ENCODE peak calls at places on chromosome 7, in four cellular contexts. K, B, M and N are unnamed samples.

GRCh38 chr7:28575241-28575643 is 162.9 kb downstream of the CREB5 start:
- DNase-seq in B (peak; percentile 22), K (no peak), M (peak; percentile 12), N (no peak)

GRCh38 chr7:23713285-23714235 is 3.5 kb downstream of the STK31 start:
- DNase-seq in K (no peak), B (peak; percentile 90), M (peak; percentile 41), N (no peak)

GRCh38 chr7:126720232-126720631 is 532.5 kb downstream of the GRM8 start:
- DNase-seq in K (no peak), M (no peak), B (no peak), N (no peak)

GRCh38 chr7:79854621-79855020 is 280.0 kb upstream of the GNAI1 start:
- DNase-seq in M (no peak), K (no peak), B (no peak), N (no peak)

GRCh38 chr7:25752967-25753791 is 398.8 kb upstream of the NFE2L3 start:
- DNase-seq in K (peak; percentile 71), M (no peak), B (no peak), N (no peak)

GRCh38 chr7:151251926-151252835 is 3.7 kb upstream of the SMARCD3 start:
- DNase-seq in K (peak; percentile 72), B (peak; percentile 69), M (peak; percentile 82), N (no peak)

GRCh38 chr7:50962962-50963374 is 180.3 kb upstream of the GRB10 start:
- DNase-seq in M (peak; percentile 57), K (peak; percentile 51), B (no peak), N (no peak)

GRCh38 chr7:149267733-149268132 is 5.7 kb downstream of the ZNF783 start:
- DNase-seq in M (no peak), K (no peak), B (no peak), N (no peak)

GRCh38 chr7:25672476-25672875 is 444.2 kb upstream of the NPVF start:
- DNase-seq in M (no peak), B (no peak), K (no peak), N (no peak)

GRCh38 chr7:29084832-29085231 is 61.5 kb downstream of the CPVL start:
- DNase-seq in K (no peak), M (no peak), B (no peak), N (no peak)

GRCh38 chr7:113367187-113367586 is 248.8 kb upstream of the SMIM30 start:
- DNase-seq in B (peak; percentile 2), M (no peak), K (no peak), N (no peak)

GRCh38 chr7:102024769-102025391 is 207.5 kb downstream of the CUX1 start:
- DNase-seq in B (no peak), K (peak; percentile 26), M (no peak), N (no peak)

GRCh38 chr7:146902728-146903127 is 786.1 kb downstream of the CNTNAP2 start:
- DNase-seq in M (no peak), K (no peak), B (no peak), N (no peak)

GRCh38 chr7:117872565-117873055 is 631 bp downstream of the CTTNBP2 start:
- DNase-seq in K (peak; percentile 44), M (peak; percentile 45), B (no peak), N (no peak)

GRCh38 chr7:92061154-92061553 is 73.1 kb downstream of the CYP51A1 start:
- DNase-seq in M (no peak), K (no peak), B (no peak), N (no peak)

GRCh38 chr7:98372993-98373392 is 27.9 kb downstream of the BAIAP2L1 start:
- DNase-seq in B (peak; percentile 81), K (no peak), M (peak; percentile 60), N (no peak)

GRCh38 chr7:91835191-91836064 is 45.1 kb downstream of the MTERF1 start:
- DNase-seq in B (no peak), M (no peak), K (no peak), N (no peak)

DNA sequence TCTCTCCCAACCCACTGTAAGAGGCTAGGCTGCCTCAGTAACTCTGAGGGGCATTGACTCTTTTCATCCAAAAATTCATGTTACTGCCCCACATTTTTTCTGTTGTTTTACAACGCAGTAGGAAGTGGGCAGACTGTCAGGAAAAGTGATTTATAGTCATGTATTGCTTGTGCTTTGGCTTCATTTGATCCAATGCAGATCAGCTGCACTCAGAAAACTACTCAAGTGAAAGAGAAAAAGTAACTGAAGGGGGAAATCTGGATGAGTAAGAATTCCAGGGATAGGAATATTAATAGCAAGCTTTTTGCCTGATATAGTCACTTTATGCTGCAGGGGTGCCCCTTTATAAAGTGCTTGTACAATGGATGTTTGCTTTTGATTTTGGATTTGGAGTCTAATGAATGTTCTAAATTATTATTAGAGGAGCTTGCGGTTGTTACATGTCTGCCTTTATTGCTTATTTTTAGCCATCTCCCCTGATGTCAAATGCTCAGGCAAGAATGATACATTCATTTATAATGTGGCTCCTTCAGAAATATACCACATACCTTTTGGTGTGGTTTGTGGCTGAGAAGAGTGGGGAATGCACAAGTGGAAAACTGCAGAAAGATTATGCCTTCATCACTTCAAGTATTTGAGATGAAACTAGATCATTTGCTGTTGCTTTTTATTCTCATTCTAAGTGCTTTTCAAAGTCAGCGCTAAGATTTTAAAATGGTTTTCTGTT is 86.1 kb downstream of the EGFR start:
- DNase-seq in M (peak; percentile 58), B (no peak), K (no peak), N (no peak)
- H3K4me1 ChIP-seq in M (peaks cover 38% of the 10 kb centered on the region), B (peaks cover 38% of the 10 kb centered on the region), K (peaks cover 11% of the 10 kb centered on the region), N (peaks cover 3% of the 10 kb centered on the region)

GRCh38 chr7:100582041-100582579 is 3.8 kb downstream of the LRCH4 start:
- DNase-seq in K (peak; percentile 92), M (no peak), B (no peak), N (no peak)
- H3K4me1 ChIP-seq in K (peaks cover 34% of the 10 kb centered on the region), M (peaks cover 9% of the 10 kb centered on the region), B (peaks cover 12% of the 10 kb centered on the region), N (peaks cover 10% of the 10 kb centered on the region)

GRCh38 chr7:3064077-3064476 is 20.4 kb upstream of the CARD11 start:
- DNase-seq in K (no peak), M (no peak), B (no peak), N (no peak)
- H3K4me1 ChIP-seq in K (no peaks in the 10 kb centered on the region), M (no peaks in the 10 kb centered on the region), B (no peaks in the 10 kb centered on the region), N (no peaks in the 10 kb centered on the region)

DNA sequence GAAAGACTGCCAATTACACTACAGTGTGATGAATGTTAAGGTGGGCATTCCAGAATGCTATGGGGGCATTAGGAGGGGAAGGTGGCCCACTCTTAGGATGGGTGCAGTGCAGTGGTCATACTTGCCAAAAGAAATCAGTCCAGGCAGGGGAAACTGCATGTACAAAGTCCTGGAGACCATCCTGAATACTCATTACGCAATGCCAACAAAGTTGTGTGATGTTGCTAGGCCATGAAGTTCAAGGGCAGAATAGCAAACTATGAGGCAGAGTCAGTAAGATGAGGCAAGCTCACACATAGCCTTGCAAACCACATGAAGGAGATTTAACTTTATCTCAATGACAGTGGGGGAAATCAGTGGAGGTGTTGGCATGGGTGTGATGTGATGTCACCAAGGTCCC is 49.8 kb upstream of the SLC35B4 start:
- DNase-seq in K (no peak), B (no peak), M (no peak), N (no peak)
- H3K4me1 ChIP-seq in K (no peaks in the 10 kb centered on the region), B (peaks cover 10% of the 10 kb centered on the region), M (no peaks in the 10 kb centered on the region), N (no peaks in the 10 kb centered on the region)

GRCh38 chr7:27459729-27460048 is 203.0 kb downstream of the HIBADH start:
- DNase-seq in M (peak; percentile 21), B (no peak), K (no peak), N (no peak)
- H3K4me1 ChIP-seq in M (peaks cover 7% of the 10 kb centered on the region), B (peaks cover 2% of the 10 kb centered on the region), K (no peaks in the 10 kb centered on the region), N (no peaks in the 10 kb centered on the region)

GRCh38 chr7:74183142-74183541 is 9.0 kb downstream of the EIF4H start:
- DNase-seq in K (peak; percentile 64), B (no peak), M (no peak), N (no peak)

GRCh38 chr7:74187915-74188675 is 13.9 kb downstream of the EIF4H start:
- DNase-seq in M (peak; percentile 30), B (peak; percentile 69), K (no peak), N (no peak)

GRCh38 chr7:74183653-74184450 is 9.7 kb downstream of the EIF4H start:
- DNase-seq in M (no peak), K (no peak), B (no peak), N (no peak)

GRCh38 chr7:74185016-74185415 is 10.9 kb downstream of the EIF4H start:
- DNase-seq in B (no peak), M (no peak), K (no peak), N (no peak)

DNA sequence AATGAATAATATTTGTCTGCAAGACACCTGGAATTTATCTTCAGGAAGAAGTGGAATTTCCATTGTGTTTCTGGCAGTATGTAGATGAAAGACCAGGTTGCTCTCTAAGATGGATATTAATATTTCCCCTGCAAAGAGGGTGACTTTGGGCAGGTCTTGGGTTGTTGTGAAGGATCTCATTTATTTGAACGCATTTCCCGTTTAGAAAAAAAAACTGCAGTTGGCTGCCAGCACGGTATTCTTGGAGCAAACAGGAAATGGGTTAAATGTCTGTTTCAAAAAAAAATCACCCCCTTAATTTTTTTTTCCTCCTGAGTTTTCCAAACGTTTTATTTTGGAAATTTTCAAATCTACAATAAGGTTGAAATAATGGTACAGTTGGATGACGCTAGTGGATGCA is 11.5 kb downstream of the EIF4H start:
- DNase-seq in M (no peak), B (no peak), K (no peak), N (no peak)
- H3K4me1 ChIP-seq in M (peaks cover 11% of the 10 kb centered on the region), B (peaks cover 24% of the 10 kb centered on the region), K (peaks cover 72% of the 10 kb centered on the region), N (no peaks in the 10 kb centered on the region)

GRCh38 chr7:5678295-5679046 is 103.0 kb downstream of the RNF216 start:
- DNase-seq in K (no peak), M (no peak), B (no peak), N (no peak)
- H3K4me1 ChIP-seq in K (peaks cover 5% of the 10 kb centered on the region), M (peaks cover 6% of the 10 kb centered on the region), B (peaks cover 19% of the 10 kb centered on the region), N (peaks cover 1% of the 10 kb centered on the region)

GRCh38 chr7:139739863-139740597 is 37.8 kb downstream of the HIPK2 start:
- DNase-seq in B (no peak), K (peak; percentile 64), M (no peak), N (no peak)
- H3K4me1 ChIP-seq in B (peaks cover 52% of the 10 kb centered on the region), K (peaks cover 53% of the 10 kb centered on the region), M (peaks cover 10% of the 10 kb centered on the region), N (no peaks in the 10 kb centered on the region)

GRCh38 chr7:140225562-140226249 is 48.9 kb upstream of the KDM7A start:
- DNase-seq in B (no peak), K (no peak), M (no peak), N (no peak)
- H3K4me1 ChIP-seq in B (peaks cover 4% of the 10 kb centered on the region), K (peaks cover 11% of the 10 kb centered on the region), M (no peaks in the 10 kb centered on the region), N (no peaks in the 10 kb centered on the region)